ENCODE peak calls at places on chromosomes 16 and 17, in four cellular contexts. B, G, Y and X are unnamed samples.

GRCh38 chr16:65315004-65315398 is 193.1 kb upstream of the CDH11 start:
- DNase-seq in B (no peak), G (no peak), Y (no peak), X (peak)

GRCh38 chr17:28188841-28189263 is 130.1 kb upstream of the TMEM97 start:
- DNase-seq in B (no peak), G (no peak), Y (no peak), X (no peak)

GRCh38 chr17:61314368-61315078 is 85.1 kb upstream of the TBX2 start:
- DNase-seq in B (no peak), G (no peak), Y (no peak), X (peak)

GRCh38 chr17:50331085-50331791 is 14.7 kb upstream of the XYLT2 start:
- DNase-seq in B (peak), G (peak), Y (peak), X (no peak)

GRCh38 chr17:19344311-19345066 is 18.0 kb downstream of the B9D1 start:
- DNase-seq in B (no peak), G (peak), Y (no peak), X (peak)

GRCh38 chr17:56085576-56086267 is 67.6 kb upstream of the ANKFN1 start:
- DNase-seq in B (no peak), G (no peak), Y (no peak), X (no peak)

GRCh38 chr16:92431-93339 is 14.7 kb downstream of the MPG start:
- DNase-seq in B (no peak), G (no peak), Y (no peak), X (no peak)

GRCh38 chr16:2365895-2366294 is 25.4 kb upstream of the ABCA3 start:
- DNase-seq in B (no peak), G (no peak), Y (peak), X (no peak)

GRCh38 chr16:19384656-19385055 is 33.0 kb upstream of the TMC5 start:
- DNase-seq in B (no peak), G (peak), Y (peak), X (peak)

GRCh38 chr16:57544129-57544653 is 1.7 kb downstream of the ADGRG5 start:
- DNase-seq in B (no peak), G (peak), Y (no peak), X (peak)

GRCh38 chr17:17724307-17724921 is 43.2 kb downstream of the RAI1 start:
- DNase-seq in B (no peak), G (no peak), Y (peak), X (no peak)

GRCh38 chr17:40326014-40326831 is 17.2 kb downstream of the RARA start:
- DNase-seq in B (no peak), G (no peak), Y (no peak), X (peak)

GRCh38 chr16:3641801-3642396 is 12.6 kb upstream of the DNASE1 start:
- DNase-seq in B (no peak), G (peak), Y (no peak), X (no peak)

GRCh38 chr16:50680907-50681885 is at the start of gene SNX20:
- DNase-seq in B (no peak), G (no peak), Y (no peak), X (no peak)

GRCh38 chr16:84827131-84827574 is 7.4 kb downstream of the CRISPLD2 start:
- DNase-seq in B (no peak), G (no peak), Y (peak), X (no peak)

GRCh38 chr17:72502111-72502939 is 381.5 kb downstream of the SOX9 start:
- DNase-seq in B (no peak), G (no peak), Y (peak), X (no peak)

GRCh38 chr17:35295686-35296085 is 52.8 kb downstream of the SLFN5 start:
- DNase-seq in B (no peak), G (no peak), Y (peak), X (no peak)

GRCh38 chr17:66747561-66748275 is 87.2 kb upstream of the CACNG5 start:
- DNase-seq in B (no peak), G (no peak), Y (peak), X (no peak)

GRCh38 chr17:75596320-75597087 is 8.9 kb downstream of the MYO15B start:
- DNase-seq in B (no peak), G (no peak), Y (no peak), X (no peak)

GRCh38 chr17:54749157-54749556 is 151.5 kb upstream of the TOM1L1 start:
- DNase-seq in B (no peak), G (no peak), Y (no peak), X (no peak)

GRCh38 chr17:50638851-50639767 is 4.4 kb downstream of the ABCC3 start:
- DNase-seq in B (peak), G (peak), Y (peak), X (peak)

GRCh38 chr16:3454093-3454492 is 10.6 kb downstream of the NAA60 start:
- DNase-seq in B (no peak), G (no peak), Y (peak), X (no peak)

GRCh38 chr17:55305321-55306087 is 40.7 kb downstream of the HLF start:
- DNase-seq in B (no peak), G (no peak), Y (no peak), X (no peak)

GRCh38 chr17:5220074-5220473 is 14.6 kb downstream of the SCIMP start:
- DNase-seq in B (no peak), G (no peak), Y (no peak), X (no peak)